ENCODE peak calls at places on chromosomes 2 and 18, in seven cellular contexts. H is CD4-positive, alpha-beta memory T cell; L is activated CD8-positive, alpha-beta memory T cell treated with anti-CD3 and anti-CD28 coated beads, Interleukin-2, amount 10 ng/mL, durations not matched to agents 7 days and 5 days; E is hypothalamus; X is T-helper 9 cell; F is B cell; R is lower lobe of right lung. U is an unnamed sample.

GRCh38 chr2:216632321-216632951 is 784 bp upstream of the IGFBP2 start:
- DNase-seq in H (no peak), L (no peak), E (no peak), X (no peak), F (no peak), R (no peak), U (no peak)

GRCh38 chr2:29573602-29574001 is 347.8 kb downstream of the ALK start:
- DNase-seq in H (no peak), L (no peak), E (no peak), X (no peak), F (no peak), R (no peak), U (no peak)

GRCh38 chr2:202831241-202831997 is 40.1 kb downstream of the ICA1L start:
- DNase-seq in H (peak; percentile 54), L (peak; percentile 66), E (no peak), X (no peak), F (peak; percentile 45), R (no peak), U (peak; percentile 66)

GRCh38 chr2:68721482-68722071 is 13.0 kb upstream of the ARHGAP25 start:
- DNase-seq in H (peak; percentile 78), L (peak; percentile 71), E (no peak), X (no peak), F (peak; percentile 69), R (no peak), U (no peak)

GRCh38 chr18:44681039-44681595 is 429 bp downstream of the SETBP1 start:
- DNase-seq in H (no peak), L (no peak), E (no peak), X (no peak), F (no peak), R (no peak), U (no peak)

GRCh38 chr18:79635127-79635726 is 44.4 kb upstream of the CTDP1 start:
- DNase-seq in H (no peak), L (peak; percentile 31), E (no peak), X (no peak), F (no peak), R (no peak), U (no peak)

GRCh38 chr18:9038277-9038871 is 64.1 kb upstream of the NDUFV2 start:
- DNase-seq in H (no peak), L (no peak), E (no peak), X (no peak), F (no peak), R (no peak), U (peak; percentile 57)

GRCh38 chr2:17262854-17263253 is 255.4 kb downstream of the RAD51AP2 start:
- DNase-seq in H (no peak), L (no peak), E (no peak), X (no peak), F (no peak), R (no peak), U (no peak)

GRCh38 chr2:69386789-69387734 is at the start of gene GFPT1:
- DNase-seq in H (peak; percentile 87), L (peak; percentile 94), E (peak; percentile 35), X (peak; percentile 90), F (peak; percentile 87), R (peak; percentile 96), U (peak; percentile 96)

GRCh38 chr2:236352761-236353593 is 88.8 kb upstream of the ASB18 start:
- DNase-seq in H (no peak), L (peak; percentile 42), E (no peak), X (no peak), F (no peak), R (no peak), U (peak; percentile 59)

GRCh38 chr18:55406374-55407045 is 181.5 kb downstream of the TCF4 start:
- DNase-seq in H (no peak), L (no peak), E (no peak), X (no peak), F (no peak), R (no peak), U (no peak)

GRCh38 chr18:22504665-22505064 is 87.0 kb upstream of the CTAGE1 start:
- DNase-seq in H (no peak), L (no peak), E (no peak), X (no peak), F (no peak), R (no peak), U (peak; percentile 43)

GRCh38 chr2:208097801-208098200 is 26.5 kb downstream of the CRYGD start:
- DNase-seq in H (no peak), L (no peak), E (no peak), X (no peak), F (no peak), R (no peak), U (no peak)

GRCh38 chr18:48693625-48694262 is 154.9 kb downstream of the CTIF start:
- DNase-seq in H (no peak), L (no peak), E (no peak), X (no peak), F (no peak), R (no peak), U (peak; percentile 47)

GRCh38 chr2:212940816-212941215 is 210.6 kb downstream of the IKZF2 start:
- DNase-seq in H (no peak), L (no peak), E (no peak), X (no peak), F (no peak), R (no peak), U (peak; percentile 3)

GRCh38 chr2:8334866-8335325 is 347.0 kb upstream of the ID2 start:
- DNase-seq in H (no peak), L (no peak), E (no peak), X (no peak), F (no peak), R (no peak), U (no peak)

GRCh38 chr2:55986700-55987440 is 63.3 kb upstream of the EFEMP1 start:
- DNase-seq in H (no peak), L (no peak), E (no peak), X (no peak), F (no peak), R (no peak), U (peak; percentile 63)

GRCh38 chr2:98577313-98577712 is 31.0 kb downstream of the COA5 start:
- DNase-seq in H (no peak), L (peak; percentile 35), E (no peak), X (no peak), F (no peak), R (no peak), U (peak; percentile 10)

U was measured in lung microvascular endothelial cell.